ENCODE peak calls at places on chromosomes 1 and 21, in seven cellular contexts. One of them, this sample, is unnamed.

GRCh38 chr1:221478050-221478949 is 263.6 kb downstream of the DUSP10 start:
- DNase-seq in CD8-positive, alpha-beta T cell: peak; percentile 47
- DNase-seq in fibroblast of mammary gland: peak; percentile 90
- DNase-seq in IMR-90: peak; percentile 91
- DNase-seq in cardiac fibroblast: peak; percentile 90
- DNase-seq in cardiac muscle cell: peak; percentile 86
- DNase-seq in neural crest cell: peak; percentile 7
- DNase-seq in this sample: no peak

GRCh38 chr1:203252678-203253077 is 23.2 kb upstream of the CHIT1 start:
- DNase-seq in CD8-positive, alpha-beta T cell: no peak
- DNase-seq in fibroblast of mammary gland: no peak
- DNase-seq in IMR-90: no peak
- DNase-seq in cardiac fibroblast: no peak
- DNase-seq in cardiac muscle cell: no peak
- DNase-seq in neural crest cell: no peak
- DNase-seq in this sample: no peak

GRCh38 chr1:113256348-113256729 is 134.0 kb upstream of the MAGI3 start:
- DNase-seq in CD8-positive, alpha-beta T cell: no peak
- DNase-seq in fibroblast of mammary gland: no peak
- DNase-seq in IMR-90: no peak
- DNase-seq in cardiac fibroblast: no peak
- DNase-seq in cardiac muscle cell: no peak
- DNase-seq in neural crest cell: no peak
- DNase-seq in this sample: no peak

GRCh38 chr21:35649186-35649585 is 411.1 kb downstream of the SETD4 start:
- DNase-seq in CD8-positive, alpha-beta T cell: no peak
- DNase-seq in fibroblast of mammary gland: peak; percentile 72
- DNase-seq in IMR-90: peak; percentile 70
- DNase-seq in cardiac fibroblast: peak; percentile 39
- DNase-seq in cardiac muscle cell: peak; percentile 48
- DNase-seq in neural crest cell: no peak
- DNase-seq in this sample: no peak

GRCh38 chr1:22804969-22805671 is 94.5 kb downstream of the EPHB2 start:
- DNase-seq in CD8-positive, alpha-beta T cell: no peak
- DNase-seq in fibroblast of mammary gland: no peak
- DNase-seq in IMR-90: no peak
- DNase-seq in cardiac fibroblast: no peak
- DNase-seq in cardiac muscle cell: no peak
- DNase-seq in neural crest cell: no peak
- DNase-seq in this sample: no peak

GRCh38 chr1:211705439-211706205 is 30.2 kb upstream of the NEK2 start:
- DNase-seq in CD8-positive, alpha-beta T cell: no peak
- DNase-seq in fibroblast of mammary gland: no peak
- DNase-seq in IMR-90: peak; percentile 25
- DNase-seq in cardiac fibroblast: no peak
- DNase-seq in cardiac muscle cell: no peak
- DNase-seq in neural crest cell: no peak
- DNase-seq in this sample: no peak

GRCh38 chr1:215417122-215417521 is 150.0 kb upstream of the KCTD3 start:
- DNase-seq in CD8-positive, alpha-beta T cell: no peak
- DNase-seq in fibroblast of mammary gland: peak; percentile 46
- DNase-seq in IMR-90: peak; percentile 20
- DNase-seq in cardiac fibroblast: no peak
- DNase-seq in cardiac muscle cell: no peak
- DNase-seq in neural crest cell: no peak
- DNase-seq in this sample: no peak

GRCh38 chr1:62621907-62622306 is 24.6 kb downstream of the ANGPTL3 start:
- DNase-seq in CD8-positive, alpha-beta T cell: no peak
- DNase-seq in fibroblast of mammary gland: peak; percentile 97
- DNase-seq in IMR-90: peak; percentile 95
- DNase-seq in cardiac fibroblast: peak; percentile 90
- DNase-seq in cardiac muscle cell: peak; percentile 89
- DNase-seq in neural crest cell: no peak
- DNase-seq in this sample: no peak

GRCh38 chr1:155485945-155486344 is 76.7 kb downstream of the ASH1L start:
- DNase-seq in CD8-positive, alpha-beta T cell: no peak
- DNase-seq in fibroblast of mammary gland: no peak
- DNase-seq in IMR-90: no peak
- DNase-seq in cardiac fibroblast: no peak
- DNase-seq in cardiac muscle cell: no peak
- DNase-seq in neural crest cell: no peak
- DNase-seq in this sample: no peak

GRCh38 chr1:9612162-9612845 is 23.6 kb downstream of the TMEM201 start:
- DNase-seq in CD8-positive, alpha-beta T cell: no peak
- DNase-seq in fibroblast of mammary gland: no peak
- DNase-seq in IMR-90: no peak
- DNase-seq in cardiac fibroblast: no peak
- DNase-seq in cardiac muscle cell: no peak
- DNase-seq in neural crest cell: no peak
- DNase-seq in this sample: no peak

GRCh38 chr1:83548311-83548710 is 450.6 kb downstream of the TTLL7 start:
- DNase-seq in CD8-positive, alpha-beta T cell: no peak
- DNase-seq in fibroblast of mammary gland: no peak
- DNase-seq in IMR-90: no peak
- DNase-seq in cardiac fibroblast: no peak
- DNase-seq in cardiac muscle cell: no peak
- DNase-seq in neural crest cell: no peak
- DNase-seq in this sample: no peak

GRCh38 chr1:166920561-166921475 is 44.8 kb upstream of the TADA1 start:
- DNase-seq in CD8-positive, alpha-beta T cell: no peak
- DNase-seq in fibroblast of mammary gland: no peak
- DNase-seq in IMR-90: no peak
- DNase-seq in cardiac fibroblast: no peak
- DNase-seq in cardiac muscle cell: peak; percentile 16
- DNase-seq in neural crest cell: peak; percentile 14
- DNase-seq in this sample: no peak

GRCh38 chr1:18542351-18542750 is 61.6 kb downstream of the KLHDC7A start:
- DNase-seq in CD8-positive, alpha-beta T cell: no peak
- DNase-seq in fibroblast of mammary gland: no peak
- DNase-seq in IMR-90: no peak
- DNase-seq in cardiac fibroblast: no peak
- DNase-seq in cardiac muscle cell: no peak
- DNase-seq in neural crest cell: no peak
- DNase-seq in this sample: no peak

GRCh38 chr1:232285138-232285537 is 344.8 kb downstream of the SIPA1L2 start:
- DNase-seq in CD8-positive, alpha-beta T cell: no peak
- DNase-seq in fibroblast of mammary gland: no peak
- DNase-seq in IMR-90: no peak
- DNase-seq in cardiac fibroblast: no peak
- DNase-seq in cardiac muscle cell: no peak
- DNase-seq in neural crest cell: no peak
- DNase-seq in this sample: no peak

GRCh38 chr1:236718328-236718727 is 32.0 kb downstream of the ACTN2 start:
- DNase-seq in CD8-positive, alpha-beta T cell: no peak
- DNase-seq in fibroblast of mammary gland: no peak
- DNase-seq in IMR-90: no peak
- DNase-seq in cardiac fibroblast: no peak
- DNase-seq in cardiac muscle cell: no peak
- DNase-seq in neural crest cell: no peak
- DNase-seq in this sample: no peak
- TF ChIP-seq CTCF in CD8-positive, alpha-beta T cell: no peak
- TF ChIP-seq CTCF in fibroblast of mammary gland: no peak
- TF ChIP-seq CTCF in IMR-90: no peak
- TF ChIP-seq CTCF in cardiac fibroblast: no peak
- TF ChIP-seq CTCF in cardiac muscle cell: no peak
- TF ChIP-seq CTCF in neural crest cell: no peak
- TF ChIP-seq CTCF in this sample: no peak

DNA sequence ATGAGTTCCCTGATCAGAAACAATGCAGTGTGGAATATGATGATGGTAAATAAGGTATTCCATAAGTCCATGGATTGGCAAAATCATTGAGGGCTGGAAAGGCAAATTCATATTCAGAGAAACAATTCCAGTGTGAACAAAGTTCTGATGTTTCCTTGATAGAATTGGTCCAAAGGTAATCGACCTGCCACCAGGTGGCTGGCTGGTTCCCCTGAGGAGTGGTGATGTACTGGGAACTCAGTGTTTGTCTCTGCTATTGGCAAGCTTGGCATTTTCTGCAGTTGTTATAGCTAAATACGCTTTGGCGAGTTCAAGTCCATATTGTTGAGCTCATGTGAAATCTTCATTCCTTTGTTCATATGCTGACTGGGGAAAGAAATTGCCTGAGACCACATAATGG is 165.5 kb upstream of the PTGFR start:
- DNase-seq in CD8-positive, alpha-beta T cell: no peak
- DNase-seq in fibroblast of mammary gland: no peak
- DNase-seq in IMR-90: no peak
- DNase-seq in cardiac fibroblast: no peak
- DNase-seq in cardiac muscle cell: no peak
- DNase-seq in neural crest cell: no peak
- DNase-seq in this sample: no peak
- TF ChIP-seq CTCF in CD8-positive, alpha-beta T cell: no peak
- TF ChIP-seq CTCF in fibroblast of mammary gland: no peak
- TF ChIP-seq CTCF in IMR-90: no peak
- TF ChIP-seq CTCF in cardiac fibroblast: no peak
- TF ChIP-seq CTCF in cardiac muscle cell: no peak
- TF ChIP-seq CTCF in neural crest cell: no peak
- TF ChIP-seq CTCF in this sample: no peak

DNA sequence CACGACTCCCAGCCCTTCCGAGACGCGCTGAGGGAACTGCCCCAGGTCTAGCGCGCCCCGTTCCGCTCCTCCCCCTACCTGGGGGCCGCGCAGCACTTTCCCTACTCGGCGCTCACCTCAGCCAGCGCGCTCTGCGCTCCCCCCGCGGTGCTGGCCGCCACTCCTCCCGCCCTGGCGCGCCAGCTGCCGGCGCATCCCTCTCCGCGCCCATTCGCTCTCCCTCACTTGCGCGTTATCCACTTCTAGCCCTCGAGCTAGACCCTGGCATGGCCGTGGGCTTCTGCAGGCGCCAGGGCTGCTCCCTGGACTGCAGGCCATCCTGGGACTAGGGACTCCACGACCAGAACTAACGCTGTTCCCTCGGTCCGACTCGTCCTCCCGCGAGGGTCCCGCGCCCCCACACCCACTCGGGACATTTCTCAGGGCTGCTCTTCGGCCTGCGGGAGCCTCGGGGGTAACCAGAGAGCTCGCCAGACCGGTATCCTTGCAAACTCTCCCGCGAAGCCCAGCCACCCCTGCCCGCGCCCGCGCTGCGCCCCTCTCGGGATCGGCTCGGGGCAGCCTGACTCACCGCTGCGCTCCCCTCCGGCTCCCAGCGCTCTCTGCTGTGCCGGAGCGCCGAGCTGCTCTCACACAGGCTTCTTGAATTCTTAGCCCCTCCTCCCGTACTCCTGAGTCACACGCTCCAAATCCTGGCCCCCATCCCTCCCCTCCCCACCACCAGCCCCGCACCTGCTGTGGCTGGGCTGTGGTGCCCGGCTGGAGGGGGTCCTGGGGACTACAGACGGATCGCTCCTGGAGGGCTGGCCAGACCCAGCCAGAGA is at the start of gene NGF:
- DNase-seq in CD8-positive, alpha-beta T cell: no peak
- DNase-seq in fibroblast of mammary gland: peak; percentile 73
- DNase-seq in IMR-90: peak; percentile 78
- DNase-seq in cardiac fibroblast: peak; percentile 59
- DNase-seq in cardiac muscle cell: peak; percentile 61
- DNase-seq in neural crest cell: peak; percentile 15
- DNase-seq in this sample: no peak
- TF ChIP-seq CTCF in CD8-positive, alpha-beta T cell: no peak
- TF ChIP-seq CTCF in fibroblast of mammary gland: no peak
- TF ChIP-seq CTCF in IMR-90: no peak
- TF ChIP-seq CTCF in cardiac fibroblast: no peak
- TF ChIP-seq CTCF in cardiac muscle cell: no peak
- TF ChIP-seq CTCF in neural crest cell: no peak
- TF ChIP-seq CTCF in this sample: no peak

GRCh38 chr1:15055736-15056415 is 97.7 kb upstream of the TMEM51 start:
- DNase-seq in CD8-positive, alpha-beta T cell: no peak
- DNase-seq in fibroblast of mammary gland: no peak
- DNase-seq in IMR-90: no peak
- DNase-seq in cardiac fibroblast: no peak
- DNase-seq in cardiac muscle cell: no peak
- DNase-seq in neural crest cell: no peak
- DNase-seq in this sample: no peak

GRCh38 chr1:15056515-15057285 is 96.8 kb upstream of the TMEM51 start:
- DNase-seq in CD8-positive, alpha-beta T cell: no peak
- DNase-seq in fibroblast of mammary gland: peak; percentile 55
- DNase-seq in IMR-90: peak; percentile 71
- DNase-seq in cardiac fibroblast: peak; percentile 35
- DNase-seq in cardiac muscle cell: peak; percentile 34
- DNase-seq in neural crest cell: no peak
- DNase-seq in this sample: no peak

GRCh38 chr1:15057834-15058233 is 95.7 kb upstream of the TMEM51 start:
- DNase-seq in CD8-positive, alpha-beta T cell: no peak
- DNase-seq in fibroblast of mammary gland: no peak
- DNase-seq in IMR-90: no peak
- DNase-seq in cardiac fibroblast: no peak
- DNase-seq in cardiac muscle cell: no peak
- DNase-seq in neural crest cell: no peak
- DNase-seq in this sample: no peak

GRCh38 chr1:15060104-15060503 is 93.4 kb upstream of the TMEM51 start:
- DNase-seq in CD8-positive, alpha-beta T cell: no peak
- DNase-seq in fibroblast of mammary gland: no peak
- DNase-seq in IMR-90: no peak
- DNase-seq in cardiac fibroblast: no peak
- DNase-seq in cardiac muscle cell: no peak
- DNase-seq in neural crest cell: no peak
- DNase-seq in this sample: no peak

DNA sequence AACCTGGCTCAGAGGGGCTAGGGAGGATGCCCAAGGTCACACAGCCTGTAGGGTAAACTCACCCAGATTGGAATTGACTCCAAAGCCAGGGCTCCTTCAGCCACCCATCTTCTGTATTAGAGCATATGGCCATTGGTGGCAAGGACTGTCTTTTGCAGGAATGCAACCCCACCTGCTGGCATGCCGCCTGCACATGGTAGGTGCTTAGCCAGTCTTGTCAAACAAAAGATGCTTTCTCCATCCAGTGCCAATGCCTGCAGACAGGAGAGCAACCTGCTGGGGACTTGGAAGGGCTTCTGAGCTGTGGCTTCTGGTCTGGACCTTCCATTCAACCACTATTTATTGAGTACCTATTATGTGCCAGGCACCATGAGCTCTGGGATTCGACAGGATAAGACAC is 95.3 kb upstream of the TMEM51 start:
- DNase-seq in CD8-positive, alpha-beta T cell: no peak
- DNase-seq in fibroblast of mammary gland: no peak
- DNase-seq in IMR-90: no peak
- DNase-seq in cardiac fibroblast: no peak
- DNase-seq in cardiac muscle cell: no peak
- DNase-seq in neural crest cell: no peak
- DNase-seq in this sample: no peak
- TF ChIP-seq CTCF in CD8-positive, alpha-beta T cell: no peak
- TF ChIP-seq CTCF in fibroblast of mammary gland: no peak
- TF ChIP-seq CTCF in IMR-90: no peak
- TF ChIP-seq CTCF in cardiac fibroblast: no peak
- TF ChIP-seq CTCF in cardiac muscle cell: no peak
- TF ChIP-seq CTCF in neural crest cell: no peak
- TF ChIP-seq CTCF in this sample: no peak

This sample was measured in omental fat pad.